ENCODE peak calls at places on chromosomes 7 and 10, in nine cellular contexts. One of them, this sample, is unnamed.

GRCh38 chr10:102959399-102959798 is 41.3 kb downstream of the CNNM2 start:
- DNase-seq in NCI-H510A: no peak
- DNase-seq in caudate nucleus: no peak
- DNase-seq in activated CD4-positive, alpha-beta T cell treated with anti-CD3 and anti-CD28 coated beads, Interleukin-2, amount 50 U/mL, for 48 hours: no peak
- DNase-seq in fibroblast of lung: no peak
- DNase-seq in KBM-7: no peak
- DNase-seq in hepatocyte: no peak
- DNase-seq in GM23248: no peak
- DNase-seq in NCI-H446 treated with DMSO at 0.1 percent for 48 hours: no peak
- DNase-seq in this sample: no peak

GRCh38 chr7:72435366-72435765 is 23.2 kb upstream of the CALN1 start:
- DNase-seq in NCI-H510A: no peak
- DNase-seq in caudate nucleus: no peak
- DNase-seq in activated CD4-positive, alpha-beta T cell treated with anti-CD3 and anti-CD28 coated beads, Interleukin-2, amount 50 U/mL, for 48 hours: no peak
- DNase-seq in fibroblast of lung: no peak
- DNase-seq in KBM-7: no peak
- DNase-seq in hepatocyte: peak
- DNase-seq in GM23248: no peak
- DNase-seq in NCI-H446 treated with DMSO at 0.1 percent for 48 hours: no peak
- DNase-seq in this sample: no peak

GRCh38 chr10:6273351-6273750 is 70.6 kb downstream of the PFKFB3 start:
- DNase-seq in NCI-H510A: no peak
- DNase-seq in caudate nucleus: no peak
- DNase-seq in activated CD4-positive, alpha-beta T cell treated with anti-CD3 and anti-CD28 coated beads, Interleukin-2, amount 50 U/mL, for 48 hours: no peak
- DNase-seq in fibroblast of lung: no peak
- DNase-seq in KBM-7: no peak
- DNase-seq in hepatocyte: no peak
- DNase-seq in GM23248: no peak
- DNase-seq in NCI-H446 treated with DMSO at 0.1 percent for 48 hours: no peak
- DNase-seq in this sample: no peak

GRCh38 chr7:33904680-33905388 is 505 bp upstream of the BMPER start:
- DNase-seq in NCI-H510A: peak
- DNase-seq in caudate nucleus: peak
- DNase-seq in activated CD4-positive, alpha-beta T cell treated with anti-CD3 and anti-CD28 coated beads, Interleukin-2, amount 50 U/mL, for 48 hours: peak
- DNase-seq in fibroblast of lung: peak
- DNase-seq in KBM-7: peak
- DNase-seq in hepatocyte: peak
- DNase-seq in GM23248: peak
- DNase-seq in NCI-H446 treated with DMSO at 0.1 percent for 48 hours: no peak
- DNase-seq in this sample: peak

GRCh38 chr7:26213821-26214515 is 12.4 kb downstream of the CBX3 start:
- DNase-seq in NCI-H510A: no peak
- DNase-seq in caudate nucleus: no peak
- DNase-seq in activated CD4-positive, alpha-beta T cell treated with anti-CD3 and anti-CD28 coated beads, Interleukin-2, amount 50 U/mL, for 48 hours: no peak
- DNase-seq in fibroblast of lung: no peak
- DNase-seq in KBM-7: peak
- DNase-seq in hepatocyte: no peak
- DNase-seq in GM23248: no peak
- DNase-seq in NCI-H446 treated with DMSO at 0.1 percent for 48 hours: no peak
- DNase-seq in this sample: no peak

GRCh38 chr7:87413951-87414381 is 61.5 kb downstream of the ABCB4 start:
- DNase-seq in NCI-H510A: no peak
- DNase-seq in caudate nucleus: no peak
- DNase-seq in activated CD4-positive, alpha-beta T cell treated with anti-CD3 and anti-CD28 coated beads, Interleukin-2, amount 50 U/mL, for 48 hours: no peak
- DNase-seq in fibroblast of lung: peak
- DNase-seq in KBM-7: no peak
- DNase-seq in hepatocyte: peak
- DNase-seq in GM23248: peak
- DNase-seq in NCI-H446 treated with DMSO at 0.1 percent for 48 hours: no peak
- DNase-seq in this sample: peak

GRCh38 chr7:116232402-116232749 is 22.0 kb downstream of the TES start:
- DNase-seq in NCI-H510A: no peak
- DNase-seq in caudate nucleus: no peak
- DNase-seq in activated CD4-positive, alpha-beta T cell treated with anti-CD3 and anti-CD28 coated beads, Interleukin-2, amount 50 U/mL, for 48 hours: no peak
- DNase-seq in fibroblast of lung: peak
- DNase-seq in KBM-7: no peak
- DNase-seq in hepatocyte: no peak
- DNase-seq in GM23248: peak
- DNase-seq in NCI-H446 treated with DMSO at 0.1 percent for 48 hours: no peak
- DNase-seq in this sample: no peak

GRCh38 chr7:5662776-5663175 is 118.7 kb downstream of the RNF216 start:
- DNase-seq in NCI-H510A: no peak
- DNase-seq in caudate nucleus: no peak
- DNase-seq in activated CD4-positive, alpha-beta T cell treated with anti-CD3 and anti-CD28 coated beads, Interleukin-2, amount 50 U/mL, for 48 hours: no peak
- DNase-seq in fibroblast of lung: no peak
- DNase-seq in KBM-7: no peak
- DNase-seq in hepatocyte: no peak
- DNase-seq in GM23248: no peak
- DNase-seq in NCI-H446 treated with DMSO at 0.1 percent for 48 hours: no peak
- DNase-seq in this sample: no peak

GRCh38 chr10:9311702-9312499 is 1257.4 kb downstream of the GATA3 start:
- DNase-seq in NCI-H510A: no peak
- DNase-seq in caudate nucleus: no peak
- DNase-seq in activated CD4-positive, alpha-beta T cell treated with anti-CD3 and anti-CD28 coated beads, Interleukin-2, amount 50 U/mL, for 48 hours: no peak
- DNase-seq in fibroblast of lung: no peak
- DNase-seq in KBM-7: no peak
- DNase-seq in hepatocyte: no peak
- DNase-seq in GM23248: peak
- DNase-seq in NCI-H446 treated with DMSO at 0.1 percent for 48 hours: no peak
- DNase-seq in this sample: no peak

GRCh38 chr7:106218546-106218945 is 66.2 kb downstream of the NAMPT start:
- DNase-seq in NCI-H510A: no peak
- DNase-seq in caudate nucleus: no peak
- DNase-seq in activated CD4-positive, alpha-beta T cell treated with anti-CD3 and anti-CD28 coated beads, Interleukin-2, amount 50 U/mL, for 48 hours: no peak
- DNase-seq in fibroblast of lung: peak
- DNase-seq in KBM-7: no peak
- DNase-seq in hepatocyte: no peak
- DNase-seq in GM23248: peak
- DNase-seq in NCI-H446 treated with DMSO at 0.1 percent for 48 hours: no peak
- DNase-seq in this sample: peak

GRCh38 chr10:77865585-77866324 is 60.8 kb downstream of the DLG5 start:
- DNase-seq in NCI-H510A: peak
- DNase-seq in caudate nucleus: no peak
- DNase-seq in activated CD4-positive, alpha-beta T cell treated with anti-CD3 and anti-CD28 coated beads, Interleukin-2, amount 50 U/mL, for 48 hours: no peak
- DNase-seq in fibroblast of lung: no peak
- DNase-seq in KBM-7: no peak
- DNase-seq in hepatocyte: no peak
- DNase-seq in GM23248: no peak
- DNase-seq in NCI-H446 treated with DMSO at 0.1 percent for 48 hours: no peak
- DNase-seq in this sample: peak

GRCh38 chr10:19843487-19843886 is 27.3 kb downstream of the PLXDC2 start:
- DNase-seq in NCI-H510A: no peak
- DNase-seq in caudate nucleus: no peak
- DNase-seq in activated CD4-positive, alpha-beta T cell treated with anti-CD3 and anti-CD28 coated beads, Interleukin-2, amount 50 U/mL, for 48 hours: no peak
- DNase-seq in fibroblast of lung: peak
- DNase-seq in KBM-7: no peak
- DNase-seq in hepatocyte: no peak
- DNase-seq in GM23248: peak
- DNase-seq in NCI-H446 treated with DMSO at 0.1 percent for 48 hours: no peak
- DNase-seq in this sample: no peak

GRCh38 chr7:107981466-107981865 is 21.5 kb downstream of the LAMB1 start:
- DNase-seq in NCI-H510A: no peak
- DNase-seq in caudate nucleus: no peak
- DNase-seq in activated CD4-positive, alpha-beta T cell treated with anti-CD3 and anti-CD28 coated beads, Interleukin-2, amount 50 U/mL, for 48 hours: no peak
- DNase-seq in fibroblast of lung: no peak
- DNase-seq in KBM-7: no peak
- DNase-seq in hepatocyte: no peak
- DNase-seq in GM23248: no peak
- DNase-seq in NCI-H446 treated with DMSO at 0.1 percent for 48 hours: no peak
- DNase-seq in this sample: no peak

This sample was measured in epithelial cell of esophagus.